ENCODE peak calls at places on chromosome 4, in four cellular contexts. H is mammary epithelial cell, Q is lower leg skin, V is endothelial cell. A is an unnamed sample.

GRCh38 chr4:11597506-11597905 is 168.8 kb upstream of the HS3ST1 start:
- DNase-seq in Q (no peak), V (no peak), H (peak), A (no peak)

GRCh38 chr4:76658231-76659102 is 223.4 kb downstream of the SHROOM3 start:
- DNase-seq in H (peak), V (no peak), Q (no peak), A (peak)

GRCh38 chr4:139794158-139794954 is 128.7 kb downstream of the MGST2 start:
- DNase-seq in V (no peak), H (no peak), Q (peak), A (no peak)

GRCh38 chr4:152304220-152304619 is 231.7 kb downstream of the FBXW7 start:
- DNase-seq in H (peak), V (no peak), Q (no peak), A (no peak)

GRCh38 chr4:77336411-77337142 is 179.6 kb downstream of the CCNG2 start:
- DNase-seq in H (peak), V (no peak), Q (no peak), A (peak)

GRCh38 chr4:1330761-1331590 is 16.0 kb upstream of the UVSSA start:
- DNase-seq in H (no peak), V (no peak), Q (no peak), A (peak)

GRCh38 chr4:33940281-33940680 is 2304.0 kb downstream of the ARAP2 start:
- DNase-seq in H (no peak), V (no peak), Q (no peak), A (no peak)

GRCh38 chr4:113835005-113835404 is 73.5 kb upstream of the CAMK2D start:
- DNase-seq in Q (no peak), V (peak), H (no peak), A (peak)

GRCh38 chr4:124135409-124135813 is 577.1 kb downstream of the ANKRD50 start:
- DNase-seq in Q (no peak), V (no peak), H (peak), A (peak)

GRCh38 chr4:150722908-150723362 is 141.0 kb downstream of the MAB21L2 start:
- DNase-seq in V (no peak), H (peak), Q (peak), A (peak)

GRCh38 chr4:47104986-47105385 is 73.6 kb downstream of the GABRB1 start:
- DNase-seq in V (no peak), H (no peak), Q (no peak), A (no peak)

DNA sequence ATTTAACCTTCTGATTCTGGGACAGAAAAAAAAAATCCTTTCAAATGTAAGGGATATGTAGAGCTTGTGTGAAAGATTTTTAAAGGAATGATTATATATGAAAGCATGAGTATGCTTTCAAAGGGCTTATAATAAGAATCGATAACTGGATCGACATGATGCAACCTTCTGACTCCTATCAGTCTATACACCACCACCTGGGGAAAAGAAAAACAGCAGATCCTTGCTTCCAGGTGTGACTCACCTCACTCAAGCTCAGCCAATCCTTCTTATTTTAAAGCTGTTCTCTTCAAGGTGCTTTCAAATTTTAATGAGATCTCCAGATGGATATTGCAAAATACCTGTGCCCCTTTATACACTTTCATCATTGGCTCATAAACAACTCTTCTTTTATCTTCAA is 102.1 kb upstream of the EDNRA start:
- DNase-seq in H (peak), Q (no peak), V (no peak), A (peak)
- TF ChIP-seq CTCF in H (peak), Q (no peak), V (no peak), A (peak)

GRCh38 chr4:52841707-52842456 is 20.2 kb upstream of the RASL11B start:
- DNase-seq in Q (no peak), V (no peak), H (peak), A (no peak)
- TF ChIP-seq CTCF in Q (no peak), V (no peak), H (no peak), A (no peak)

DNA sequence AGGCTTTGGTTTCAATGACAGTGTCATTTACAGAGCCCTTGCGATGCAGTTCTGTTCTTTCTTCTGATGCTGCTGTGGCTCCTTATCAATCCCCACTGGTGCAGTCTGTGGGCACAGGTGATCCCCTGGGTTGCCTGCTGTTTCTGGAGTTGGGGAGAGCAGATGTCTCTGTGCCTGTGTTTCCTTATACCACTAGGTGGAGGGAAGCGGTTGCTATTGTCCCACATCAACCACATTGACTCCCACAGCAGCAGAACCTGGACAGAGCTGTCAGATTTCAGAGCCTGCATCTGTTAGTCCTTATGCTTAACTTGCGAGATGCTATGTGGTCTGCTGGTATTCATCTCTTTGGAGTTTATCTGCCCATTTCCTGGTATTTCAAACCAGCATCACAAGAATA is 57.7 kb downstream of the NEIL3 start:
- DNase-seq in Q (no peak), V (peak), H (peak), A (peak)
- TF ChIP-seq CTCF in Q (no peak), V (no peak), H (peak), A (peak)

DNA sequence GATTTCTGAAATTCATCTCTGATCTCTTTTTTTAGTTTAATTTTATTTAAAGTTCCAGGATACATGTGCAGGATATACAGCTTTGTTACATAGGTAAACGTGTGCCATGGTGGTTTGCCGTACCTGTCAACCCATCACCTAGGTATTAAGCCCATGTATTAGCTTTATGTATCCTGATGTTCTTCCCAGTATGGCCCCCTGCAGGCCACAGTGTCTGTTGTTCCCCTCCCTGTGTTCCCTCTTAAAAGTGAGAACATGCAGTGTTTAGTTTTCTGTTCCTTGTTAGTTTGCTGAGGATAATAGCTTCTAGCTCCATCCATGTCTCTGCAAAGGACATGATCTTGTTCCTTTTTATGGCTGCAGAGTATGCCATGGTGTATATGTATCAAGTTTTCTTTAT is 153.2 kb downstream of the RAPGEF2 start:
- DNase-seq in Q (no peak), H (no peak), V (no peak), A (no peak)
- TF ChIP-seq CTCF in Q (no peak), H (no peak), V (no peak), A (no peak)

DNA sequence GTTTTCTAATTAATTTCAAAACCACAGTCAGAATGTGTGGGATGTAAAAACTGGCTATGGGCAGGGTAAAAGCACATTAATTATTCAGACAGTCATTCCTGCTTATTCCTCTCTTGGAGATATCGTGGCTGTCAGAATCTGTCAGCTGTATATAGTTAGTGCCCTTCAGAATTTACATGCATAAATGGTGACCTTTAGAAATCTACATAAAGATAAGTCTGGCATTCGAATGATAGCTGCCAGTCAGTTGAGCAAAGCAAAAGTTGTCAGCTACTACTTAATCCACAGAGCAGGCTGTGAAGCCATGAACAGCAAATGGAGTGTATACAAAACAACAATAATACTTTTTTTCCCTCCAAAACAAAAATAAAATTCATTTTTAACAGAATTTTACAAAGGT is 189.5 kb downstream of the ADGRL3 start:
- DNase-seq in H (no peak), Q (no peak), V (no peak), A (no peak)
- TF ChIP-seq CTCF in H (no peak), Q (no peak), V (no peak), A (no peak)

DNA sequence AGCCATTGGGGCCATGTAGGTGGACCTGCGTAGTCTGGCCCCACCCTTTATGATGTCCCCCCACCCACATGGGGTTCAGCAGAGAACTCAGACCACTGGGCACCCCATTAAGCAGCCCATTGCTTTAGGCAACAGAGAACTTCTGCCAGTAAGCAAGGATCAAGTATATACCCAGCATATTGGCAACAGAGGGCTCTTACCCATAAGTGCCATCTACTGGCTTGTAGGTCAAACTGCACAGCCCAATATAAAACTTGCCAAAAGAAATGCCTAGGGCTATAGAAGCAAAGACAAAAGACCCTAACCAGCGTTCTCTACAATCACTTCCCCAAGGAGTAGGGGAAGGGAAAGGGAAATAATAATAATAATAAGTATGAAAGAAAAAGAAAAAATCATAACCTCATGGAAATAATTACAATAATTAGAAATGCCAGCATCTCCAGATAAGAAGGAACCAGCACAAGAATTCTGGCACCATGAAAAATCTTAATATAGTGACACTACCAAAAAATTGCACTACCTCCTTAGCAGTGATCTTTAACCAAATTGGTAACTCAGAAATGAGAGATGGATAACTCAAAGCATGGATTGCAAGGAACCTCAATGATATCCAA is 1090.7 kb downstream of the FAT4 start:
- DNase-seq in H (peak), Q (no peak), V (no peak), A (no peak)
- TF ChIP-seq CTCF in H (peak), Q (no peak), V (peak), A (peak)

GRCh38 chr4:184756399-184756798 is 22.5 kb upstream of the CENPU start:
- DNase-seq in Q (no peak), V (no peak), H (peak), A (no peak)
- TF ChIP-seq CTCF in Q (no peak), V (no peak), H (no peak), A (no peak)

GRCh38 chr4:184395451-184395917 is 78.9 kb downstream of the IRF2 start:
- DNase-seq in V (no peak), H (no peak), Q (no peak), A (no peak)
- TF ChIP-seq CTCF in V (no peak), H (no peak), Q (no peak), A (no peak)

GRCh38 chr4:13860126-13860525 is 232.6 kb upstream of the BOD1L1 start:
- DNase-seq in V (no peak), Q (no peak), H (no peak), A (no peak)
- TF ChIP-seq CTCF in V (no peak), Q (no peak), H (peak), A (no peak)

GRCh38 chr4:148901075-148901705 is 459.0 kb upstream of the NR3C2 start:
- DNase-seq in H (no peak), V (no peak), Q (no peak), A (no peak)
- TF ChIP-seq CTCF in H (no peak), V (no peak), Q (no peak), A (no peak)